ENCODE peak calls at places on chromosomes 12 and 14, in five cellular contexts. B is Ammon's horn, R is DMS79 treated with DMSO at 0.1 percent for 48 hours, O is Right ventricle myocardium inferior, Y is sciatic nerve. G is an unnamed sample.

GRCh38 chr14:68848253-68848652 is 55.4 kb upstream of the ZFP36L1 start:
- DNase-seq in O (no peak), B (no peak), Y (no peak), R (no peak), G (no peak)

GRCh38 chr14:95210699-95211098 is 53.4 kb upstream of the DICER1 start:
- DNase-seq in B (no peak), O (peak; percentile 70), Y (no peak), R (no peak), G (no peak)

GRCh38 chr12:109606261-109607028 is 32.9 kb downstream of the MVK start:
- DNase-seq in O (no peak), Y (no peak), B (peak; percentile 78), R (no peak), G (no peak)

GRCh38 chr12:53102883-53103807 is at the start of gene SOAT2:
- DNase-seq in Y (peak; percentile 59), O (no peak), R (no peak), B (no peak), G (no peak)

GRCh38 chr12:5872745-5873144 is 72.3 kb downstream of the ANO2 start:
- DNase-seq in R (no peak), O (no peak), Y (no peak), B (no peak), G (peak; percentile 0)

GRCh38 chr12:3576891-3577290 is 85.9 kb downstream of the PRMT8 start:
- DNase-seq in B (no peak), Y (no peak), R (no peak), O (no peak), G (no peak)

GRCh38 chr12:3161861-3162260 is 84.7 kb downstream of the TSPAN9 start:
- DNase-seq in R (no peak), B (no peak), O (no peak), Y (no peak), G (no peak)

GRCh38 chr12:507261-507853 is 47.6 kb downstream of the B4GALNT3 start:
- DNase-seq in Y (no peak), B (no peak), R (no peak), O (no peak), G (no peak)

GRCh38 chr14:22432348-22432976 is 156.6 kb downstream of the DAD1 start:
- DNase-seq in Y (no peak), R (peak; percentile 99), B (peak; percentile 82), O (no peak), G (peak; percentile 95)

GRCh38 chr12:121228919-121229650 is 19.2 kb downstream of the P2RX4 start:
- DNase-seq in R (no peak), Y (no peak), B (no peak), O (no peak), G (no peak)

GRCh38 chr14:30114051-30114450 is 186.4 kb upstream of the PRKD1 start:
- DNase-seq in B (no peak), O (no peak), Y (no peak), R (no peak), G (no peak)

GRCh38 chr12:42145197-42145549 is 499 bp upstream of the GXYLT1 start:
- DNase-seq in R (no peak), Y (no peak), B (no peak), O (no peak), G (no peak)